ENCODE peak calls at places on chromosomes 16 and 17, in seven cellular contexts. U is mucosa of descending colon; Q is dorsolateral prefrontal cortex; P is choroid plexus epithelial cell; A is mesendoderm; R is CD8-positive, alpha-beta memory T cell; Y is sigmoid colon. E is an unnamed sample.

GRCh38 chr16:627458-628239 is 3.1 kb upstream of the WFIKKN1 start:
- DNase-seq in U (peak; percentile 46), Q (no peak), P (no peak), A (no peak), R (no peak), Y (peak; percentile 71), E (no peak)

GRCh38 chr17:17403899-17404576 is 72.8 kb upstream of the MED9 start:
- DNase-seq in U (peak; percentile 49), Q (no peak), P (no peak), A (no peak), R (peak; percentile 40), Y (no peak), E (no peak)

GRCh38 chr16:85319208-85319983 is 207.1 kb upstream of the CIBAR2 start:
- DNase-seq in U (no peak), Q (no peak), P (no peak), A (no peak), R (no peak), Y (no peak), E (no peak)

GRCh38 chr17:78903101-78903779 is at the start of gene CEP295NL:
- DNase-seq in U (no peak), Q (no peak), P (peak; percentile 56), A (peak; percentile 85), R (no peak), Y (no peak), E (no peak)

GRCh38 chr17:73215414-73215813 is 22.6 kb downstream of the COG1 start:
- DNase-seq in U (no peak), Q (no peak), P (no peak), A (no peak), R (no peak), Y (no peak), E (no peak)

GRCh38 chr17:67246648-67247415 is 1.8 kb upstream of the HELZ start:
- DNase-seq in U (peak; percentile 65), Q (no peak), P (peak; percentile 59), A (peak; percentile 96), R (peak; percentile 53), Y (no peak), E (no peak)

GRCh38 chr17:6639651-6640535 is 618 bp downstream of the KIAA0753 start:
- DNase-seq in U (peak; percentile 64), Q (no peak), P (peak; percentile 57), A (peak; percentile 68), R (peak; percentile 34), Y (peak; percentile 71), E (no peak)

GRCh38 chr17:12637015-12637414 is 28.7 kb upstream of the MYOCD start:
- DNase-seq in U (no peak), Q (no peak), P (peak; percentile 98), A (peak; percentile 88), R (no peak), Y (no peak), E (no peak)

GRCh38 chr17:46782250-46782953 is 36.1 kb downstream of the WNT3 start:
- DNase-seq in U (no peak), Q (no peak), P (peak; percentile 58), A (peak; percentile 81), R (no peak), Y (no peak), E (no peak)

GRCh38 chr17:36627101-36627500 is 25.7 kb downstream of the MRM1 start:
- DNase-seq in U (no peak), Q (no peak), P (no peak), A (no peak), R (no peak), Y (no peak), E (no peak)

GRCh38 chr16:81707411-81708321 is 71.4 kb upstream of the PLCG2 start:
- DNase-seq in U (peak; percentile 91), Q (no peak), P (peak; percentile 69), A (no peak), R (no peak), Y (peak; percentile 90), E (no peak)

GRCh38 chr16:12891836-12892235 is 9.6 kb upstream of the SHISA9 start:
- DNase-seq in U (no peak), Q (no peak), P (no peak), A (no peak), R (no peak), Y (no peak), E (no peak)

GRCh38 chr17:48556534-48557401 is 11.9 kb upstream of the HOXB2 start:
- DNase-seq in U (no peak), Q (no peak), P (no peak), A (no peak), R (no peak), Y (no peak), E (no peak)

GRCh38 chr17:48553837-48554236 is 8.9 kb upstream of the HOXB2 start:
- DNase-seq in U (no peak), Q (no peak), P (no peak), A (no peak), R (no peak), Y (no peak), E (no peak)

GRCh38 chr17:48554412-48555090 is 9.6 kb upstream of the HOXB2 start:
- DNase-seq in U (no peak), Q (no peak), P (no peak), A (no peak), R (no peak), Y (peak; percentile 71), E (no peak)

GRCh38 chr17:48555183-48555615 is 10.3 kb upstream of the HOXB2 start:
- DNase-seq in U (no peak), Q (no peak), P (no peak), A (no peak), R (no peak), Y (no peak), E (no peak)

GRCh38 chr17:48555616-48556533 is 11.0 kb upstream of the HOXB2 start:
- DNase-seq in U (peak; percentile 47), Q (no peak), P (no peak), A (no peak), R (no peak), Y (peak; percentile 63), E (no peak)
- H3K4me3 ChIP-seq in U (no peak overlapping the region), Q (no peak overlapping the region), P (no peak overlapping the region), A (no peak overlapping the region), R (no peak overlapping the region), Y (peak overlapping the region; percentile 51), E (peak overlapping the region; percentile 45)

GRCh38 chr16:66554021-66554420 is 1.6 kb downstream of the CKLF start:
- DNase-seq in U (no peak), Q (no peak), P (no peak), A (no peak), R (no peak), Y (no peak), E (no peak)
- H3K4me3 ChIP-seq in U (no peak overlapping the region), Q (no peak overlapping the region), P (no peak overlapping the region), A (no peak overlapping the region), R (peak overlapping the region; percentile 87), Y (peak overlapping the region; percentile 63), E (peak overlapping the region; percentile 58)

GRCh38 chr16:27704252-27704651 is 154.3 kb downstream of the KATNIP start:
- DNase-seq in U (no peak), Q (no peak), P (no peak), A (no peak), R (no peak), Y (no peak), E (no peak)

GRCh38 chr16:27706156-27706705 is 156.3 kb downstream of the KATNIP start:
- DNase-seq in U (no peak), Q (no peak), P (no peak), A (no peak), R (no peak), Y (peak; percentile 25), E (no peak)

GRCh38 chr16:27703545-27703944 is 153.6 kb downstream of the KATNIP start:
- DNase-seq in U (no peak), Q (no peak), P (peak; percentile 62), A (no peak), R (no peak), Y (peak; percentile 25), E (no peak)

GRCh38 chr16:27708651-27709050 is 158.7 kb downstream of the KATNIP start:
- DNase-seq in U (no peak), Q (no peak), P (no peak), A (no peak), R (no peak), Y (peak; percentile 40), E (no peak)

DNA sequence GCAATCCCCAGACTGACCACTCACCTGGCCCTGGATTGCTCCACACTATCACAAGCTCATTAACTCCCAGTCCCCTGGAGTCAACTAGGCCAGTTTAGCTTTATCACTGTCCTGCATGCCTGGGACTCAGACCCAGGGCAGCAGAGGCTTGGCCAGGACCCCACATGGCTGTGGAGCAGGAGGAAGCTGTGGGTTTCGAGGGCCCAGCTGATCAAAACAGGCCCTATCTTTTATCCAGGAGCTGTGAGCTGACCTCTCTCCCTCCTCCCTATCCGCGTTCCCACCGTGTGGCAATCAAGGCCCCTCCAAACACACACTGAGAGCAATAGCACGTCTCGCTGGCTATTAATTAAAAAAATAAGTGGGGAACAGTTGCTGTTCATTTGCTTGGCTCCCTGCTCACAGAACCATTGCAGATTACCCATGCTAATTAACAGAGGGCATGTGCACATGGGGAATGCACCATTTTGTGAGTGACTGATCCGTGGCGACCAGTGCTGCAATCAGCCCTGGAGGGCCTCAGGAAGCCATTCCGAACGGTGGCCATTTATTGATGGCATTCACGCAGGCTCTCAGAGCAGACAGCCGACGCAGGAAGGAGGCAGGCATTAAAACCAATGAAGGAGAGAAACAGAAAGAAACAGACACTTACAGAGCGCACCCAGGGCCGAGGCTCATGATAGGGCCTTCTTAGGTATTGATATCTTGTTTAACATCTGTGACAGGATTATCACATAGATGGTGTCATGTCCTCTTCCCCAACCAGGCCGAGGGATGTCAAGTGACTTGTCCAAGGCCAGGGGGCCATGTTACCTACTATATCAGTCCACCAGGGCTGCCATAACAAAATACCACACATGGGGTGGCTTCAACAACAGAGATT is 157.1 kb downstream of the KATNIP start:
- DNase-seq in U (no peak), Q (no peak), P (no peak), A (no peak), R (no peak), Y (peak; percentile 33), E (no peak)
- H3K4me3 ChIP-seq in U (no peak overlapping the region), Q (no peak overlapping the region), P (no peak overlapping the region), A (no peak overlapping the region), R (no peak overlapping the region), Y (no peak overlapping the region), E (no peak overlapping the region)

GRCh38 chr16:89491974-89492687 is 1.8 kb upstream of the ANKRD11 start:
- DNase-seq in U (no peak), Q (no peak), P (no peak), A (no peak), R (no peak), Y (no peak), E (no peak)

GRCh38 chr16:89493776-89494175 is 3.4 kb upstream of the ANKRD11 start:
- DNase-seq in U (no peak), Q (no peak), P (no peak), A (no peak), R (no peak), Y (no peak), E (no peak)

GRCh38 chr16:89491238-89491869 is 993 bp upstream of the ANKRD11 start:
- DNase-seq in U (no peak), Q (no peak), P (peak; percentile 49), A (peak; percentile 90), R (no peak), Y (no peak), E (no peak)

GRCh38 chr16:89498839-89499238 is 8.5 kb upstream of the ANKRD11 start:
- DNase-seq in U (no peak), Q (no peak), P (no peak), A (no peak), R (no peak), Y (peak; percentile 84), E (no peak)

DNA sequence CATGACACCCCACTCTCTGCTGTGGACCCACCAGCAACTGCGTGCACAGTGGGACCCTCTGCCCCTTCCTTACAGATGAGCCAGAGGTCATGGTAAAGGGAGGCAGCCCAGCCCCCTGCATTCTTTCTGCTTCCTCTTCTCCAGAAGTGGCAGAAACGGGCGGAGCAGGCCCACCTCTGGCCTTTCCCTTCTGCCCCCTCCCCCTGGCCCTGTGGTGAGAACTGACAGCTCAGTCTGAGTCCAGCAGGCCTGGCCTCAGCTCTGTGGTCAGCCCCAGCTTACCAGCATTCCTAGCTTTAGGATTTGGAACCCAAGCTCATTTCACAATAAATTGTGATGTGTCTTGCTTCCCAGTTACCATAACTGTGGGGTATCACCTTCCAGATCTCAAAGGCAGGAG is 4.8 kb upstream of the ANKRD11 start:
- DNase-seq in U (no peak), Q (no peak), P (peak; percentile 75), A (no peak), R (no peak), Y (no peak), E (no peak)
- H3K4me3 ChIP-seq in U (no peak overlapping the region), Q (no peak overlapping the region), P (no peak overlapping the region), A (no peak overlapping the region), R (no peak overlapping the region), Y (no peak overlapping the region), E (no peak overlapping the region)

E was measured in vagina.